ENCODE peak calls at places on chromosomes 12 and 14, in seven cellular contexts. Z, R, C, D, V, S and W are unnamed samples.

GRCh38 chr14:66662374-66662773 is 154.4 kb downstream of the GPHN start:
- DNase-seq in Z (peak; percentile 29), R (peak; percentile 21), C (peak; percentile 17), D (no peak), V (no peak), S (peak; percentile 25), W (no peak)

GRCh38 chr12:75446857-75447256 is 33.7 kb upstream of the GLIPR1 start:
- DNase-seq in Z (no peak), R (no peak), C (peak; percentile 13), D (no peak), V (no peak), S (no peak), W (no peak)

GRCh38 chr14:34050606-34051005 is 99.7 kb upstream of the EGLN3 start:
- DNase-seq in Z (no peak), R (no peak), C (no peak), D (no peak), V (no peak), S (no peak), W (no peak)

GRCh38 chr14:100551056-100551455 is 36.2 kb downstream of the BEGAIN start:
- DNase-seq in Z (no peak), R (no peak), C (no peak), D (no peak), V (no peak), S (no peak), W (no peak)

GRCh38 chr12:102702447-102703114 is 214.5 kb downstream of the PAH start:
- DNase-seq in Z (peak; percentile 79), R (peak; percentile 61), C (peak; percentile 59), D (peak; percentile 64), V (no peak), S (peak; percentile 69), W (no peak)

GRCh38 chr14:61813101-61813596 is 50.9 kb downstream of the SNAPC1 start:
- DNase-seq in Z (no peak), R (peak; percentile 29), C (no peak), D (no peak), V (no peak), S (no peak), W (no peak)

GRCh38 chr14:73786632-73786941 is 65.0 kb upstream of the PTGR2 start:
- DNase-seq in Z (peak; percentile 61), R (peak; percentile 63), C (peak; percentile 46), D (peak; percentile 76), V (no peak), S (peak; percentile 35), W (no peak)

GRCh38 chr12:45415393-45415817 is 199.5 kb downstream of the ANO6 start:
- DNase-seq in Z (peak; percentile 91), R (no peak), C (peak; percentile 89), D (peak; percentile 64), V (no peak), S (peak; percentile 72), W (no peak)

GRCh38 chr14:56570295-56570694 is 9.3 kb upstream of the TMEM260 start:
- DNase-seq in Z (no peak), R (no peak), C (no peak), D (no peak), V (no peak), S (no peak), W (no peak)

GRCh38 chr14:92511472-92512247 is 1.9 kb upstream of the RIN3 start:
- DNase-seq in Z (peak; percentile 96), R (no peak), C (peak; percentile 92), D (peak; percentile 65), V (no peak), S (peak; percentile 64), W (no peak)

GRCh38 chr12:122979908-122980191 is 631 bp upstream of the ARL6IP4 start:
- DNase-seq in Z (no peak), R (no peak), C (no peak), D (no peak), V (no peak), S (peak; percentile 39), W (no peak)

GRCh38 chr12:99695050-99695449 is 47.5 kb downstream of the GARIN6 start:
- DNase-seq in Z (no peak), R (no peak), C (no peak), D (no peak), V (no peak), S (no peak), W (no peak)

GRCh38 chr12:53601296-53601847 is 24.8 kb downstream of the ATF7 start:
- DNase-seq in Z (no peak), R (no peak), C (no peak), D (no peak), V (no peak), S (peak; percentile 50), W (no peak)

GRCh38 chr12:106086696-106087095 is 52.1 kb downstream of the NUAK1 start:
- DNase-seq in Z (no peak), R (no peak), C (no peak), D (no peak), V (no peak), S (no peak), W (no peak)

GRCh38 chr12:130860311-130860710 is 11.6 kb upstream of the RAN start:
- DNase-seq in Z (no peak), R (no peak), C (no peak), D (peak; percentile 32), V (no peak), S (no peak), W (no peak)

GRCh38 chr14:95984206-95984605 is 55.0 kb upstream of the C14orf132 start:
- DNase-seq in Z (no peak), R (no peak), C (no peak), D (no peak), V (no peak), S (no peak), W (no peak)

GRCh38 chr14:95981939-95982338 is 57.2 kb upstream of the C14orf132 start:
- DNase-seq in Z (no peak), R (no peak), C (no peak), D (no peak), V (no peak), S (no peak), W (no peak)

GRCh38 chr14:95980402-95980801 is 58.8 kb upstream of the C14orf132 start:
- DNase-seq in Z (no peak), R (no peak), C (no peak), D (no peak), V (no peak), S (no peak), W (no peak)

DNA sequence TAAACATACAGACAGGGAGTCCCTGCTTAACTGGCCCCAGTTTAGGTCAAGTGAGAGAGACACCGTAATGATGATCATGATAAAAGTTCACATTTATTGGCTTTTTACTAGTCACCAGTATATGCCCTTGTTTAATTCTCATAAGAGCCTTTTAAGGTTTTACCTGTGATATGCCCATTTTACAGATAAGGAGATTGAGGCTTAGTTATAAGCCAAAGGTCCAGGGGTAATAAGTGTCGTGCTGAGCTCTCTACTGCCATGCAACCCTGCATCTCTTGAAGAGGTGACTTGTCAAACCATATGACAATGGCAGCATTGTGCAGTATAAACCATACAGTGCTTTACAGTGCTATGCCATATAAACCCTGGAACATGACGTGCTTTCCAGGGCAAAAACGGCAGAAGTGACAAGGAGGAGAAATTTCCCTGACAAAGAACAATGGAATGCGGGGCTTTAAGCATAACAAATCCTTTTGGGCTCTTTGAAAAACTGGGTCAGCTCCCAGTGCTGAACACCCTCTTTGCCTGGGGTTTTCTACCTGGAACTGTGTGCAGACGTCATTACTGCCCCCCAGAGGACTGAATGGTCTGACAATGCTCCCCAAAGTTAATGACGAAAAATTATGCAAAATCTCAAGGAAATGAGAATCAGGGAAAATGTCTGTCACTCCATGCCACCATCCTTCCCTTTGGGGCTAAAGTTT is 59.7 kb upstream of the C14orf132 start:
- DNase-seq in Z (peak; percentile 1), R (peak; percentile 52), C (no peak), D (no peak), V (no peak), S (peak; percentile 10), W (no peak)
- TF ChIP-seq CTCF in Z (peak; percentile 3), R (no peak), C (no peak), D (no peak), V (no peak), S (peak; percentile 38), W (no peak)

DNA sequence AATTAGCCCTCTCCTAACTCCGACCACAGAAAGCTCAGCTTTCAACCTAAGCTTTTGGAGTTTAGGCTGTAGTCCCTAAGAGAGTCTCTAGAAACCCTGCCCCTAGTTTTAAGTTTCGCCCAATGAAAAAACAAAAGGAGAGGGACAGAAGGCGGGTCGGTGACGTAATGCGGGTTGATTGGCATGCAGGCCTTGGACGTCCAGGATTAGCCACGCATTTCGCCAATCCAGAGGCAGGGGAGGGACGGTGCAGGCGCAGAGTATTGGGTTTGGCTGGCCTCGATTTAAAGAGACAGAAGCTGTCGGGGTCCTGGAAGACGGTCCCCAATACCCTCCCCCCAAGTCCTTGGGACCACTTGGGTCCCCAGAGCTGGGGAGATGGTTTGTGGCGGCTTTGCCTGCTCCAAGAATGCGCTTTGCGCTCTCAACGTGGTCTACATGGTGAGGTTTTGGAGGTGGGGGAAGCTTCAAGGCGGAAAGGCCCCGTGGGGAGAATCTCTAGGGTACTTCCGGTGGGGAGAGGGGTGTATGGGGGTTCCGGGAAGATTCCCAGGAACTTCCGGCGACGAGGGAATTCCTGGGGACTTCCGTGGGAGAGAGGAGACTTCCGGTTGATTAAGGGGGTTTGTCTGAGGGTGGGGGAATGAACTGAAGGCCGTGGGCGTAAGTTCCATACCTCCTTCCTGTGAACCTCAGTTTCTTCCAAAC is at the start of gene TSPAN31:
- DNase-seq in Z (peak; percentile 99), R (peak; percentile 93), C (peak; percentile 99), D (peak; percentile 99), V (peak; percentile 95), S (peak; percentile 99), W (peak; percentile 91)
- TF ChIP-seq CTCF in Z (no peak), R (no peak), C (no peak), D (no peak), V (no peak), S (no peak), W (no peak)

GRCh38 chr14:103294091-103294490 is 39.9 kb upstream of the EIF5 start:
- DNase-seq in Z (no peak), R (no peak), C (no peak), D (peak; percentile 48), V (no peak), S (no peak), W (no peak)

GRCh38 chr14:103293465-103293864 is 40.6 kb upstream of the EIF5 start:
- DNase-seq in Z (no peak), R (no peak), C (no peak), D (peak; percentile 44), V (no peak), S (no peak), W (no peak)

GRCh38 chr14:103298620-103299019 is 35.4 kb upstream of the EIF5 start:
- DNase-seq in Z (no peak), R (no peak), C (peak; percentile 24), D (no peak), V (no peak), S (no peak), W (no peak)

GRCh38 chr14:103296007-103296406 is 38.0 kb upstream of the EIF5 start:
- DNase-seq in Z (peak; percentile 15), R (no peak), C (peak; percentile 48), D (peak; percentile 2), V (no peak), S (no peak), W (no peak)

DNA sequence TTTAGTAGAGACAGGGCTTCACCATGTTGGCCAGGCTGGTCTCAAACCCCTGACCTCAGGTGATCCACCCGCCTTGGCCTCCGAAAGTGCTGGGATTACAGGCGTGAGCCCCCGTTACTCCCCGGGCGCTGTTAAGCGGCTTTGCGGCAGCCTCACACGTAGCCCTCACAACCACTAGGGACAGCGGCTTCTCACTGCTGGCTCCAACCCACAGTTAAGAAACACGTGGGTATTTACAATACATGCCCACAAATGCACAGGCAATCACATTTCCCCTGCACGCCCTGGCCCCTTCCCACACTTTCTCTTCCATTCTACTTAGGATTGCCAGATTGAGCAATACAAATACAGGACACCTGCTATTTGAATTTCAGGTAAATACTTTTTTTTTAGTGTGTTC is 37.0 kb upstream of the EIF5 start:
- DNase-seq in Z (no peak), R (no peak), C (peak; percentile 38), D (peak; percentile 46), V (no peak), S (no peak), W (no peak)
- TF ChIP-seq CTCF in Z (no peak), R (no peak), C (no peak), D (no peak), V (no peak), S (peak; percentile 30), W (no peak)

GRCh38 chr14:36408388-36408787 is 88.0 kb upstream of the MBIP start:
- DNase-seq in Z (no peak), R (no peak), C (peak; percentile 4), D (no peak), V (no peak), S (no peak), W (no peak)
- TF ChIP-seq CTCF in Z (no peak), R (no peak), C (no peak), D (no peak), V (no peak), S (no peak), W (no peak)